ENCODE peak calls at places on chromosomes 2 and 18, in seven cellular contexts. S is lower lobe of right lung, B is keratinocyte, U is neural crest cell, L is MCF 10A, D is upper lobe of right lung, F is choroid plexus epithelial cell. A is an unnamed sample.

GRCh38 chr2:142150453-142150852 is 19.6 kb upstream of the LRP1B start:
- DNase-seq in S (no peak), B (no peak), U (no peak), L (no peak), D (no peak), F (no peak), A (no peak)

GRCh38 chr2:122663737-122664136 is 908.3 kb downstream of the TSN start:
- DNase-seq in S (no peak), B (no peak), U (no peak), L (no peak), D (no peak), F (no peak), A (no peak)

GRCh38 chr2:236305964-236306605 is 41.9 kb upstream of the ASB18 start:
- DNase-seq in S (no peak), B (no peak), U (no peak), L (no peak), D (no peak), F (no peak), A (no peak)

GRCh38 chr2:151204720-151205119 is 56.9 kb downstream of the RBM43 start:
- DNase-seq in S (no peak), B (no peak), U (no peak), L (no peak), D (no peak), F (no peak), A (no peak)

GRCh38 chr18:76435321-76435989 is 59.6 kb downstream of the ZNF516 start:
- DNase-seq in S (no peak), B (no peak), U (no peak), L (no peak), D (no peak), F (no peak), A (no peak)

GRCh38 chr2:84697895-84698294 is 181.6 kb downstream of the DNAH6 start:
- DNase-seq in S (no peak), B (no peak), U (no peak), L (peak), D (no peak), F (peak), A (no peak)

GRCh38 chr18:22844643-22845042 is 88.5 kb upstream of the RBBP8 start:
- DNase-seq in S (no peak), B (no peak), U (no peak), L (no peak), D (no peak), F (no peak), A (no peak)

GRCh38 chr2:10252651-10253050 is 50.1 kb upstream of the HPCAL1 start:
- DNase-seq in S (peak), B (no peak), U (no peak), L (no peak), D (peak), F (no peak), A (no peak)

GRCh38 chr2:212945526-212945925 is 205.9 kb downstream of the IKZF2 start:
- DNase-seq in S (no peak), B (no peak), U (no peak), L (no peak), D (no peak), F (no peak), A (no peak)

GRCh38 chr2:216339456-216340279 is 32.6 kb downstream of the MARCHF4 start:
- DNase-seq in S (no peak), B (no peak), U (peak), L (peak), D (no peak), F (peak), A (no peak)

GRCh38 chr2:26615336-26616031 is 25.7 kb downstream of the CIB4 start:
- DNase-seq in S (peak), B (no peak), U (no peak), L (peak), D (peak), F (no peak), A (no peak)

GRCh38 chr18:11529081-11529480 is 80.3 kb upstream of the SLC35G4 start:
- DNase-seq in S (no peak), B (no peak), U (no peak), L (no peak), D (no peak), F (peak), A (no peak)

GRCh38 chr18:9971313-9971920 is 57.6 kb downstream of the VAPA start:
- DNase-seq in S (no peak), B (peak), U (peak), L (peak), D (no peak), F (peak), A (no peak)

GRCh38 chr2:131033786-131034121 is 59.5 kb downstream of the FAM168B start:
- DNase-seq in S (no peak), B (no peak), U (no peak), L (no peak), D (no peak), F (no peak), A (no peak)

GRCh38 chr2:179812501-179812900 is 48.9 kb downstream of the ZNF385B start:
- DNase-seq in S (no peak), B (no peak), U (no peak), L (peak), D (no peak), F (no peak), A (no peak)

GRCh38 chr2:176457486-176457885 is 188.2 kb downstream of the MTX2 start:
- DNase-seq in S (no peak), B (no peak), U (no peak), L (peak), D (no peak), F (no peak), A (no peak)

GRCh38 chr18:59101830-59102414 is 37.8 kb upstream of the SEC11C start:
- DNase-seq in S (no peak), B (no peak), U (no peak), L (no peak), D (no peak), F (no peak), A (no peak)

GRCh38 chr2:80252294-80252986 is 52.1 kb downstream of the LRRTM1 start:
- DNase-seq in S (no peak), B (no peak), U (no peak), L (peak), D (no peak), F (no peak), A (no peak)

GRCh38 chr2:60116167-60116870 is 437.1 kb downstream of the BCL11A start:
- DNase-seq in S (no peak), B (no peak), U (no peak), L (peak), D (no peak), F (no peak), A (no peak)

GRCh38 chr18:61606759-61607158 is 273.5 kb downstream of the CDH20 start:
- DNase-seq in S (peak), B (peak), U (no peak), L (peak), D (peak), F (peak), A (peak)

GRCh38 chr18:61616111-61616610 is 276.6 kb downstream of the RNF152 start:
- DNase-seq in S (no peak), B (no peak), U (no peak), L (no peak), D (no peak), F (no peak), A (no peak)

GRCh38 chr18:61609131-61609530 is 275.9 kb downstream of the CDH20 start:
- DNase-seq in S (no peak), B (no peak), U (no peak), L (no peak), D (no peak), F (peak), A (no peak)

GRCh38 chr18:61608306-61608705 is 275.1 kb downstream of the CDH20 start:
- DNase-seq in S (no peak), B (no peak), U (no peak), L (no peak), D (no peak), F (no peak), A (no peak)

DNA sequence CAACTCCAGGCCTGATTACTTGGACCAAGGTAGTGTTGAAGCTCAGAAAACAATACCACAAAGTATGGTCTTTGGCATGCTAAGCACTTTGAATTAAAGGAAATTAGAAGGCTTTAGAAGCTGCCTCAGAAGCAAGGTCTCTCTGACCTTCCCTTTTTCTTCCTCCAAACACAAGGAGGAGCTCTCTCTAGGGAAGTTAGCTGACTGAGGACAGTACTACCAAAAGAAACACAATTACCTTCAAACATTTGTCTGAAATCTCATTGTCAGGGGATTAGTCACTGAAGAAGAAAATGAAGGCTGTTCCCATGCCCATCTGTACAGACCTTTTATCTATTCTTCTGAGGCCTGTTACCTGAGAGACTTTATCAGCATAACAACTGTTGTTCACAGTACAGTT is 279.3 kb downstream of the CDH20 start:
- DNase-seq in S (no peak), B (no peak), U (no peak), L (no peak), D (no peak), F (peak), A (no peak)
- TF ChIP-seq CTCF in S (no peak), B (peak), U (no peak), L (no peak), D (peak), F (peak), A (peak)

GRCh38 chr18:32018331-32019250 is at the start of gene RNF125:
- DNase-seq in S (peak), B (peak), U (peak), L (peak), D (peak), F (peak), A (peak)

GRCh38 chr18:32021756-32022564 is 3.3 kb downstream of the RNF125 start:
- DNase-seq in S (no peak), B (no peak), U (no peak), L (no peak), D (no peak), F (no peak), A (no peak)

DNA sequence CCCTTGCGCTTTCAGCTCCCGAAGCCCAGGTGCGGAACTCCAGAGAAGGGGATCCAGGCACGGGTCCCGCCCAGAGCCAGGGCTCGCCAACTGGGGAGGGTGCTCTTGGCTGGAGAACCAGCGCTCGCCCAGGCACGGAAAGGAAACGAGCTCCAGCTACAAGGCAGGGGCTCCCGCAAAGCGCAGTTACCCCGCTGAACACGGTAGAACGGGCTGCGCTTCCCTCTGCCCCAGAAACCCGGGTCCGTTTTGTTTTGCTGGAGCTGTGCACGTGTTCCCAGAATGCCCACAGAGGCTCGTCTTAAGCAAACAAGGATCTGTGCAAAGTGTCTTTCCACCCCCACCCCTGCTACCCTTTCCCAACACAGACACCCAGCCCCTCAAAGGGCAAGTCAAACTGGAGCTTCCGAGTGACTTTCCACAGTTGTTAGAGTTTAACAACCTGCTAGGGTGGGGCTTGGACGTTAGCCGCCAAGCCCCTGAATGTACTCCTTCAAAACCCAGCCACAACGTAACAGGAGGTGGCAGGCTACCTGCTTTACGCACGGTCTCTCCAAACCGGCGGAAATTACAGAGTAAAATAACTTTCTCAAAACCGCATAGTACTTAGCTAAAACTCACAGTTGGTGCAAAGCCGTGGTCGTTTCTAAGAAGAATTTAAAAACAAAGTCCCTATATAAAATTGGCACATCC is 772 bp downstream of the RNF125 start:
- DNase-seq in S (peak), B (no peak), U (peak), L (peak), D (peak), F (peak), A (peak)
- TF ChIP-seq CTCF in S (peak), B (no peak), U (no peak), L (no peak), D (no peak), F (no peak), A (peak)

GRCh38 chr2:86396304-86396785 is 44.8 kb upstream of the KDM3A start:
- DNase-seq in S (peak), B (no peak), U (no peak), L (peak), D (no peak), F (peak), A (no peak)
- TF ChIP-seq CTCF in S (peak), B (peak), U (peak), L (no peak), D (peak), F (peak), A (peak)

GRCh38 chr2:232336956-232337700 is 41.4 kb upstream of the ALPP start:
- DNase-seq in S (peak), B (no peak), U (no peak), L (no peak), D (peak), F (no peak), A (peak)

GRCh38 chr2:232340171-232340935 is 38.2 kb upstream of the ALPP start:
- DNase-seq in S (peak), B (no peak), U (no peak), L (no peak), D (peak), F (no peak), A (peak)

GRCh38 chr2:232338759-232339106 is 39.8 kb upstream of the ALPP start:
- DNase-seq in S (peak), B (no peak), U (no peak), L (no peak), D (peak), F (no peak), A (peak)

GRCh38 chr2:232341061-232341738 is 37.4 kb upstream of the ALPP start:
- DNase-seq in S (peak), B (no peak), U (no peak), L (no peak), D (peak), F (no peak), A (peak)

GRCh38 chr2:232339121-232340081 is 39.1 kb upstream of the ALPP start:
- DNase-seq in S (peak), B (no peak), U (no peak), L (no peak), D (peak), F (no peak), A (peak)
- TF ChIP-seq CTCF in S (no peak), B (peak), U (peak), L (no peak), D (no peak), F (peak), A (no peak)

GRCh38 chr2:9138507-9139085 is 68.0 kb upstream of the ASAP2 start:
- DNase-seq in S (no peak), B (no peak), U (peak), L (no peak), D (no peak), F (no peak), A (no peak)
- TF ChIP-seq CTCF in S (no peak), B (peak), U (peak), L (no peak), D (no peak), F (no peak), A (peak)

DNA sequence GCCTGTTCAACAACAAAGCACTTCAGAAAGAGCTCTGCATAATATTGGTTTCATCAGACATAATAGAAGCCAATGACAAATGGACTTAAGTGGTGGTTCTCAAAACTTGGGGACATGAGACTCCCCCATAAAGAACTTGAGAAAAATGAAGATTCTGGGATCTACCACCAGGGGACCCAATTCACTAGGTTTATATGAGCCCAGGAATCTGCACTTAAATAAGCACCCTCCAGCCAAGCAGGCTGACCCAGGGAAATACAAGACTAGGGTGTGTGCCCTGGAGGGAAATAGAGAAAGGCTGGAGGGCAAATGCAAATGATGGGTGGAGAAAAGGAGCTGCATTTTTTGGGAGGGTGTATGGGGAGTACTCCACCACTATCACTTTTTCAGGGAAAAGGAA is 52.5 kb downstream of the SATB2 start:
- DNase-seq in S (no peak), B (no peak), U (no peak), L (peak), D (no peak), F (peak), A (no peak)
- TF ChIP-seq CTCF in S (no peak), B (peak), U (peak), L (no peak), D (no peak), F (peak), A (peak)

A was measured in RWPE2.